ENCODE peak calls at places on chromosome 12, in four cellular contexts. G is endothelial cell, Y is WERI-Rb-1, I is pancreas. D is an unnamed sample.

GRCh38 chr12:131133015-131133905 is 179.6 kb downstream of the ADGRD1 start:
- DNase-seq in Y (peak), I (no peak), G (peak), D (no peak)

GRCh38 chr12:130026608-130027176 is 122.9 kb upstream of the TMEM132D start:
- DNase-seq in Y (peak), G (no peak), I (peak), D (peak)

GRCh38 chr12:110940933-110941332 is 20.6 kb upstream of the MYL2 start:
- DNase-seq in I (no peak), Y (no peak), G (no peak), D (no peak)

GRCh38 chr12:128259556-128260070 is 7.4 kb upstream of the TMEM132C start:
- DNase-seq in I (no peak), Y (peak), G (no peak), D (no peak)

GRCh38 chr12:120849765-120850164 is 54.4 kb downstream of the SPPL3 start:
- DNase-seq in Y (no peak), G (no peak), I (no peak), D (no peak)

GRCh38 chr12:67651380-67651695 is 2.8 kb downstream of the DYRK2 start:
- DNase-seq in G (no peak), I (no peak), Y (no peak), D (no peak)

GRCh38 chr12:3041558-3042164 is 35.5 kb upstream of the TSPAN9 start:
- DNase-seq in G (peak), I (no peak), Y (peak), D (peak)

GRCh38 chr12:124952295-124952694 is 36.6 kb downstream of the DHX37 start:
- DNase-seq in Y (no peak), I (no peak), G (no peak), D (no peak)

GRCh38 chr12:92886131-92886530 is 43.0 kb downstream of the EEA1 start:
- DNase-seq in G (no peak), I (no peak), Y (no peak), D (no peak)

GRCh38 chr12:132311201-132311915 is 18.0 kb downstream of the GALNT9 start:
- DNase-seq in G (no peak), I (no peak), Y (no peak), D (no peak)

GRCh38 chr12:26271024-26271423 is 75.7 kb downstream of the SSPN start:
- DNase-seq in Y (no peak), G (no peak), I (no peak), D (peak)

GRCh38 chr12:63351370-63351769 is 200.4 kb upstream of the AVPR1A start:
- DNase-seq in G (no peak), I (no peak), Y (no peak), D (no peak)

GRCh38 chr12:104604070-104604994 is 147.6 kb downstream of the CHST11 start:
- DNase-seq in I (no peak), Y (no peak), G (peak), D (no peak)

DNA sequence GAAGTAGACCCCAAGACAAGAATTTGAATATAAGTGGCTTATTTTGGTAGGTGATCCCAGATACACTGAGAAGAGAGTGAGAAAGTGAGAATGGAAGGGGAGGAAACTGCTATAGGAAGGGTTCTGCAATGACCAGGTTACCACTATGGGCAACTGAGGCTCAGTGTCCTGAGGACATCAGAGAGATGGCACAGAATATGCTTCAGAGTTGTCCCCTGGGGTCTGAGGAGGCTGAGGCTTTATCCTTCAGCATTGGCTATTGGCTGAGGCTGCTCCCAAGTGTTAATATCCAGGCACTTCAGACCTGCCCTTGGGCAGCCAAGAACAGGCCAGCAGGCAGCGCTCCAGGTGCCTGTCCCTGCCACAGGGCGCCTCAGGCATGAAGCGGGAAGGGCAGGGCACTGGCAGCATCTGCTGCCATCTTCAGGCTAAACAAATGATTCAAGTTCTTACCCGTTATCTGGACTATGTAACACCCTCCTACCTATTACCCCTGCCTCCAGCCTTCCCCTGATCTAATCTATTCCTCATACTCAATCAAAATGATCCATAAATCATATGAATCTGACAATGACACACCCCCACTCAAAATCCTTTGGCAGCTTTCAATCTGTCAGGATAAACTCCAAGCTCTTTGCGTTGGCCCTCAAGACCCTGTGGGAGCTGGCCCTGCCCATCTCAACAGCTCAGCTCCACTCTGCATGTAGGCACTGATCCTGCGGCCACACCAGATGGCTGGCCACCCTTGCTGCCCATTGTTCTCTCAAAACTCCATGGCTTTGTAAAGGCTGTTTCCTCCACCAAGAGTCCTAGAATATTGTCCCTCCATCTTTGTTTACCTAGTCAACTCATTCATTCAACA is 42.4 kb downstream of the CKAP4 start:
- DNase-seq in Y (peak), G (no peak), I (no peak), D (no peak)
- TF ChIP-seq CTCF in Y (peak), G (no peak), I (no peak), D (no peak)

GRCh38 chr12:66236969-66237368 is 48.0 kb downstream of the IRAK3 start:
- DNase-seq in Y (no peak), I (no peak), G (no peak), D (no peak)

GRCh38 chr12:66237505-66238175 is 48.6 kb downstream of the IRAK3 start:
- DNase-seq in I (no peak), G (no peak), Y (no peak), D (no peak)

GRCh38 chr12:66232258-66232657 is 43.2 kb downstream of the IRAK3 start:
- DNase-seq in G (no peak), I (no peak), Y (no peak), D (no peak)

GRCh38 chr12:66239295-66239694 is 50.3 kb downstream of the IRAK3 start:
- DNase-seq in Y (no peak), I (no peak), G (no peak), D (no peak)

DNA sequence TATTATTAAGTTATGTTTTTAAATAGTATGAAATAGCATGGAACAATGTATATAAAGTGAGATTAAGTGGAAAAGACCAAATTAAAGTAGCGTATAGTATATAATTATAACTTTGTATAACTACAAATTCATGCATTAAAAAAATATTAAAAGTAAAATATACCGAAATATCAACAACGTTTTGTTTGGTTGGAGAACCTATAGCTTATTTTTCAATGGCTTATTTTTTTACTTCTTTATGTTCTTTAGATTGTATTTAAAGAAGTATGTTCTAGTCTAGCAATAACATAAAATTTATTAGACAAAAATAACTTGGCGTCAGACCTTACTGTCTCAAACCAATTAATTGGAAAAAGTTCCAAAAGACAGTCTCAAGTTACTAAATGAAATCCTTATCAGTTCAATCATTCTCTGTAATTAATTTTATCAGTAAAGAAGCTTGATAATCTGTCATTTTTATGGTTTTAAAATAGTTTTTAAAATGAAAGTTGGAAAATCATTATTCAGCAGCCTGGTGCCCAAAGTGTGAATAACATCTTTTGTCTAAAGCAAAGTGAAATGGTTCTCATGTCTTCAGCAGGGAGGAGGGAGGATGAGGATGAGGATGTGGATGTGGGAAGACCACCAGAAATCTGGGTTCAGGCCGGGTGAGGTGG is 46.7 kb downstream of the IRAK3 start:
- DNase-seq in G (no peak), I (no peak), Y (no peak), D (no peak)
- TF ChIP-seq CTCF in G (peak), I (no peak), Y (no peak), D (peak)

GRCh38 chr12:5293773-5294172 is 138.1 kb upstream of the NTF3 start:
- DNase-seq in I (no peak), G (no peak), Y (no peak), D (no peak)
- TF ChIP-seq CTCF in I (no peak), G (no peak), Y (no peak), D (no peak)

GRCh38 chr12:54385251-54385914 is 850 bp upstream of the ZNF385A start:
- DNase-seq in I (no peak), Y (peak), G (no peak), D (no peak)

GRCh38 chr12:54381136-54381535 is 3.4 kb downstream of the ZNF385A start:
- DNase-seq in G (no peak), Y (peak), I (no peak), D (no peak)

GRCh38 chr12:54383041-54383609 is 1.4 kb downstream of the ZNF385A start:
- DNase-seq in Y (no peak), G (no peak), I (no peak), D (no peak)

GRCh38 chr12:54386781-54387467 is 2.4 kb upstream of the ZNF385A start:
- DNase-seq in G (no peak), I (no peak), Y (peak), D (no peak)

GRCh38 chr12:54384591-54385041 is at the start of gene ZNF385A:
- DNase-seq in Y (peak), I (no peak), G (no peak), D (no peak)
- TF ChIP-seq CTCF in Y (no peak), I (no peak), G (no peak), D (no peak)

GRCh38 chr12:20711846-20712245 is 16.7 kb downstream of the SLCO1C1 start:
- DNase-seq in Y (no peak), G (no peak), I (no peak), D (no peak)

GRCh38 chr12:20718294-20718693 is 23.2 kb downstream of the SLCO1C1 start:
- DNase-seq in G (no peak), Y (no peak), I (no peak), D (no peak)

GRCh38 chr12:20716985-20717384 is 21.9 kb downstream of the SLCO1C1 start:
- DNase-seq in G (no peak), Y (no peak), I (no peak), D (no peak)

GRCh38 chr12:20716037-20716436 is 20.9 kb downstream of the SLCO1C1 start:
- DNase-seq in G (no peak), Y (peak), I (no peak), D (peak)
- TF ChIP-seq CTCF in G (no peak), Y (peak), I (no peak), D (peak)

GRCh38 chr12:118052324-118053070 is 8.5 kb downstream of the WSB2 start:
- DNase-seq in G (no peak), I (peak), Y (no peak), D (peak)

GRCh38 chr12:118055144-118055557 is 5.8 kb downstream of the WSB2 start:
- DNase-seq in Y (peak), I (no peak), G (peak), D (peak)

GRCh38 chr12:118046430-118046829 is 14.5 kb downstream of the WSB2 start:
- DNase-seq in I (no peak), Y (no peak), G (no peak), D (no peak)

GRCh38 chr12:118053071-118053985 is 7.7 kb downstream of the WSB2 start:
- DNase-seq in Y (no peak), G (no peak), I (no peak), D (no peak)

DNA sequence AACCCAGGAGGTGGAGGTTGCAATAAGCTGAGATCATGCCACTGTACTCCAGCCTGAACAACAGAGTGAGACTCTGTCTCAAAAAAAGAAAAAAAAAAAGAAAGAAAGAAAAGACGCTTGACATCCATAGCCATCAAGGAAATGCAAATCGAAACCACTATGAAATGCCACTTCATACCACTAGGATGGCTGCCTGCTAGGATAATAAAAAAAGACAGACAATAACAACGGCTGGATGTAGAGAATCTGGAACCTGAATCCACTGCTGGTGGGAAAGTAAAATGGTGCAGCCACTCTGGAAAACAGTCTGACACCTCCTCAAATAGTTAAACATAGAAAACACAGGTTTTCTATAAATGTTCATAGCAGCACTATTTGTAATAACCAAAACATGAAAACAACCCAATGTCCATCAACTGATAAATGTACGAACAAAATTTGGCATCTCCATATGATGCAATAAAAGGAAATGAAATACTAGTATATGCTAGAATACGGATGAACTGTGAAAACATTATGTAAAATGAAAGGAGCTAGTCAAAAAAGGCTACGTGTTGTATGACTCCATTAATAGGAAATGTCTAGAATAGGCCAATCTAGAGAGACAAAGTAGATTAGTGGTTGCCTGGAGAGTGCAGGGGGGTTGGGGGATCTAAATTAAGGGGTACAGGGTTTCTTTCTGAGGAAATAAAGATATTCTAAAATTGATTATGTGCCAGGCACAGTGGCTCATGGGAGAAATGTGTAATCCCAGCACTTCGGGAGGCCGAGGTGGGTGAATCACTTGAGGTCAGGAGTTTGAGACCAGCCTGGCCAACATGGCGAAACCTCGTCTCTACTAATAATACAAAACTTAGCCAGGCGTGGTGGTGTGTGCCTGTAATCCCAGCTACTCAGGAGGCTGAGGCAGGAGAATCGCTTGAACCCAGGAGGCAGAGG is 9.7 kb downstream of the WSB2 start:
- DNase-seq in I (no peak), Y (no peak), G (no peak), D (no peak)
- TF ChIP-seq CTCF in I (no peak), Y (no peak), G (peak), D (no peak)